ENCODE peak calls at places on chromosome 12, in nine cellular contexts. B is keratinocyte, E is endodermal cell, C is brain microvascular endothelial cell, X is neural progenitor cell, T is foreskin fibroblast, M is fibroblast of the aortic adventitia, H is Panc1, Z is mesothelial cell of epicardium. Y is an unnamed sample.
A peak's percentile ranks its signal among the peaks of the same experiment; 100 is the strongest.

GRCh38 chr12:26100966-26101744 is 23.7 kb downstream of the BHLHE41 start:
- DNase-seq in T (no peak), H (no peak), E (peak; percentile 50), B (no peak), X (no peak), Z (no peak), M (no peak), C (no peak), Y (no peak)

GRCh38 chr12:50271724-50272247 is 11.5 kb downstream of the LIMA1 start:
- DNase-seq in B (no peak), X (no peak), Z (no peak), H (no peak), M (peak; percentile 86), T (no peak), E (no peak), C (no peak), Y (peak; percentile 35)

GRCh38 chr12:113052326-113052725 is 4.2 kb upstream of the DTX1 start:
- DNase-seq in Z (no peak), H (no peak), T (no peak), B (no peak), X (no peak), C (no peak), M (no peak), E (no peak), Y (no peak)

GRCh38 chr12:55708695-55709233 is 1.1 kb upstream of the ITGA7 start:
- DNase-seq in Z (no peak), E (no peak), B (no peak), X (no peak), C (no peak), H (no peak), T (no peak), M (no peak), Y (no peak)

GRCh38 chr12:65937181-65937641 is 112.9 kb downstream of the HMGA2 start:
- DNase-seq in C (no peak), B (no peak), X (no peak), M (no peak), T (peak; percentile 65), Z (no peak), E (no peak), H (no peak), Y (peak; percentile 52)

GRCh38 chr12:110039085-110039807 is 9.1 kb downstream of the C12orf76 start:
- DNase-seq in T (peak; percentile 90), Z (no peak), C (peak; percentile 90), H (peak; percentile 93), B (no peak), X (no peak), M (peak; percentile 96), E (peak; percentile 79), Y (peak; percentile 91)

GRCh38 chr12:56991319-56991906 is 14.9 kb downstream of the ZBTB39 start:
- DNase-seq in X (no peak), E (peak; percentile 41), H (no peak), C (no peak), Z (no peak), B (no peak), M (peak; percentile 17), T (no peak), Y (no peak)

GRCh38 chr12:62701492-62701891 is 233.5 kb downstream of the PPM1H start:
- DNase-seq in B (no peak), M (no peak), H (no peak), Z (no peak), C (no peak), T (no peak), X (no peak), E (no peak), Y (no peak)

GRCh38 chr12:31645944-31646343 is 13.5 kb upstream of the ETFBKMT start:
- DNase-seq in X (no peak), M (no peak), B (no peak), H (no peak), E (no peak), Z (no peak), T (no peak), C (no peak), Y (no peak)

GRCh38 chr12:125079943-125080645 is 14.9 kb downstream of the AACS start:
- DNase-seq in M (peak; percentile 86), X (no peak), C (no peak), T (peak; percentile 32), B (peak; percentile 30), H (no peak), E (no peak), Z (no peak), Y (no peak)

GRCh38 chr12:6016756-6017155 is 71.7 kb upstream of the ANO2 start:
- DNase-seq in X (no peak), C (no peak), Z (no peak), T (no peak), E (peak; percentile 47), H (no peak), M (no peak), B (no peak), Y (no peak)

GRCh38 chr12:55974308-55974724 is 438 bp downstream of the RAB5B start:
- DNase-seq in X (no peak), C (peak; percentile 32), H (no peak), B (no peak), M (no peak), E (peak; percentile 88), Z (no peak), T (peak; percentile 29), Y (peak; percentile 46)

GRCh38 chr12:132955094-132955932 is 793 bp downstream of the ZNF605 start:
- DNase-seq in X (peak; percentile 64), C (peak; percentile 63), M (peak; percentile 74), T (peak; percentile 57), H (peak; percentile 8), E (peak; percentile 82), Z (no peak), B (no peak), Y (peak; percentile 63)

GRCh38 chr12:10154145-10154496 is 17.8 kb downstream of the OLR1 start:
- DNase-seq in C (no peak), X (no peak), E (no peak), T (no peak), H (no peak), M (no peak), Z (no peak), B (no peak), Y (no peak)

GRCh38 chr12:25054783-25055144 is 105.9 kb upstream of the BCAT1 start:
- DNase-seq in E (no peak), T (peak; percentile 13), H (no peak), C (peak; percentile 81), B (peak; percentile 28), Z (no peak), X (no peak), M (no peak), Y (peak; percentile 58)

GRCh38 chr12:122080149-122081107 is 1.9 kb downstream of the MLXIP start:
- DNase-seq in M (peak; percentile 93), C (peak; percentile 77), X (peak; percentile 40), T (peak; percentile 87), Z (no peak), H (no peak), E (peak; percentile 79), B (no peak), Y (peak; percentile 84)

GRCh38 chr12:105047303-105047702 is 37.0 kb downstream of the ALDH1L2 start:
- DNase-seq in C (no peak), H (no peak), X (no peak), Z (no peak), E (no peak), T (no peak), M (no peak), B (no peak), Y (no peak)

GRCh38 chr12:29733060-29733459 is 50.7 kb downstream of the TMTC1 start:
- DNase-seq in Z (no peak), C (no peak), M (no peak), H (no peak), X (no peak), B (no peak), T (no peak), E (no peak), Y (no peak)

GRCh38 chr12:9745191-9745590 is 12.3 kb upstream of the CLECL1 start:
- DNase-seq in Z (no peak), B (no peak), M (no peak), C (no peak), T (no peak), E (no peak), X (peak; percentile 10), H (no peak), Y (no peak)

GRCh38 chr12:78081590-78082314 is 251.1 kb downstream of the NAV3 start:
- DNase-seq in Z (no peak), T (no peak), M (no peak), E (no peak), X (no peak), H (no peak), C (no peak), B (no peak), Y (no peak)

GRCh38 chr12:78088391-78088832 is 257.7 kb downstream of the NAV3 start:
- DNase-seq in X (no peak), H (peak; percentile 1), M (peak; percentile 43), T (no peak), Z (no peak), C (no peak), B (no peak), E (no peak), Y (peak; percentile 37)

GRCh38 chr12:78085562-78086182 is 255.0 kb downstream of the NAV3 start:
- DNase-seq in E (no peak), T (peak; percentile 55), Z (no peak), C (no peak), B (peak; percentile 44), M (peak; percentile 49), H (no peak), X (no peak), Y (peak; percentile 28)

GRCh38 chr12:78087363-78087675 is 256.6 kb downstream of the NAV3 start:
- DNase-seq in C (no peak), X (no peak), E (no peak), B (no peak), T (no peak), M (peak; percentile 30), H (no peak), Z (no peak), Y (peak; percentile 26)

GRCh38 chr12:78086553-78087362 is 256.1 kb downstream of the NAV3 start:
- DNase-seq in B (no peak), M (peak; percentile 15), Z (no peak), E (no peak), C (no peak), X (no peak), T (no peak), H (no peak), Y (peak; percentile 19)
- TF ChIP-seq CTCF in B (no peak), M (peak; percentile 15), Z (no peak), E (peak; percentile 51), C (peak; percentile 38), X (peak; percentile 19), T (no peak), H (peak; percentile 13), Y (peak; percentile 42)

GRCh38 chr12:45890276-45890675 is 100.1 kb downstream of the SCAF11 start:
- DNase-seq in H (no peak), B (no peak), C (no peak), Z (no peak), E (no peak), X (no peak), M (no peak), T (no peak), Y (no peak)
- TF ChIP-seq CTCF in H (no peak), B (peak; percentile 6), C (no peak), Z (no peak), E (no peak), X (no peak), M (no peak), T (no peak), Y (no peak)

GRCh38 chr12:46292754-46293402 is 24.0 kb upstream of the SLC38A1 start:
- DNase-seq in X (no peak), H (no peak), T (no peak), M (peak; percentile 17), E (no peak), B (no peak), Z (no peak), C (no peak), Y (no peak)
- TF ChIP-seq CTCF in X (no peak), H (peak; percentile 35), T (peak; percentile 10), M (peak; percentile 31), E (no peak), B (no peak), Z (no peak), C (peak; percentile 44), Y (peak; percentile 21)

GRCh38 chr12:42192258-42192657 is 45.8 kb downstream of the YAF2 start:
- DNase-seq in T (no peak), X (no peak), H (no peak), E (no peak), M (no peak), C (no peak), B (no peak), Z (no peak), Y (no peak)
- TF ChIP-seq CTCF in T (no peak), X (no peak), H (no peak), E (no peak), M (no peak), C (no peak), B (no peak), Z (no peak), Y (no peak)